ENCODE peak calls at places on chromosomes 1 and 21, in six cellular contexts. C, Q, S, F, R and T are unnamed samples.

GRCh38 chr1:8815582-8816285 is 1.7 kb downstream of the RERE start:
- DNase-seq in C (no peak), Q (no peak), S (peak), F (peak), R (peak), T (no peak)

GRCh38 chr1:112618721-112619517 is at the start of gene ST7L:
- DNase-seq in C (peak), Q (peak), S (peak), F (peak), R (peak), T (peak)

GRCh38 chr1:94864821-94865220 is 44.7 kb downstream of the SLC44A3 start:
- DNase-seq in C (no peak), Q (no peak), S (no peak), F (no peak), R (no peak), T (peak)

GRCh38 chr1:44368471-44369151 is 13.6 kb upstream of the ERI3 start:
- DNase-seq in C (no peak), Q (no peak), S (no peak), F (no peak), R (no peak), T (no peak)

GRCh38 chr1:117359560-117360289 is 7.5 kb upstream of the MAN1A2 start:
- DNase-seq in C (no peak), Q (no peak), S (no peak), F (no peak), R (no peak), T (no peak)

GRCh38 chr1:162993866-162994265 is 75.3 kb upstream of the RGS4 start:
- DNase-seq in C (no peak), Q (no peak), S (no peak), F (no peak), R (no peak), T (no peak)

GRCh38 chr1:188170935-188171334 is 1342.2 kb downstream of the PLA2G4A start:
- DNase-seq in C (no peak), Q (no peak), S (no peak), F (no peak), R (no peak), T (no peak)

GRCh38 chr1:58818991-58819390 is 35.1 kb upstream of the JUN start:
- DNase-seq in C (no peak), Q (no peak), S (no peak), F (no peak), R (no peak), T (no peak)

GRCh38 chr21:35989185-35989735 is 71.1 kb downstream of the SETD4 start:
- DNase-seq in C (no peak), Q (no peak), S (no peak), F (no peak), R (no peak), T (no peak)

GRCh38 chr1:165988817-165989216 is 161.4 kb downstream of the UCK2 start:
- DNase-seq in C (no peak), Q (no peak), S (no peak), F (no peak), R (no peak), T (no peak)

GRCh38 chr1:88878731-88879130 is 12.6 kb downstream of the GTF2B start:
- DNase-seq in C (no peak), Q (no peak), S (no peak), F (no peak), R (no peak), T (no peak)

GRCh38 chr1:151924691-151925587 is 15.6 kb upstream of the THEM4 start:
- DNase-seq in C (no peak), Q (no peak), S (no peak), F (no peak), R (no peak), T (peak)

GRCh38 chr1:90973897-90974798 is 47.7 kb downstream of the ZNF644 start:
- DNase-seq in C (no peak), Q (no peak), S (peak), F (no peak), R (no peak), T (peak)

DNA sequence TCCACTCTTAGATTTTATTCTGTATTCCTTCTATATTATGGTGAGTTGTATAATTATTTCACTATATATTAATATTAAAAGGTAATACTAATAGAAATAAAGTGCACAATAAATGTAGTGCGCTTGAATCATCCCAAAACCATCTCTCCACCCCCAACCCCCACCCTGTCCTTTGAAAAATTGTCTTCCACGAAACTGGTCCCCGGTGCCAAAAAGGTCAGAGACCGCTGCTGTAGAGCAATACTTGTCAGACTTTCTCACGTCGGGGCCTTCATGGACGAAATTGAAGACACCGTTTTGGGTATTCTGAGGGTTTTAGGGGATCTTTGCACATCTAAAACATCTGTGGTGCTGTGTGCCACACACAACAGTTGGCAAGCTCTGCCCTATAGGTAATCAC is 19.6 kb downstream of the DYRK1A start:
- DNase-seq in C (no peak), Q (no peak), S (no peak), F (no peak), R (no peak), T (no peak)
- H3K4me3 ChIP-seq in C (no peak), Q (no peak), S (no peak), F (no peak), R (no peak), T (no peak)

DNA sequence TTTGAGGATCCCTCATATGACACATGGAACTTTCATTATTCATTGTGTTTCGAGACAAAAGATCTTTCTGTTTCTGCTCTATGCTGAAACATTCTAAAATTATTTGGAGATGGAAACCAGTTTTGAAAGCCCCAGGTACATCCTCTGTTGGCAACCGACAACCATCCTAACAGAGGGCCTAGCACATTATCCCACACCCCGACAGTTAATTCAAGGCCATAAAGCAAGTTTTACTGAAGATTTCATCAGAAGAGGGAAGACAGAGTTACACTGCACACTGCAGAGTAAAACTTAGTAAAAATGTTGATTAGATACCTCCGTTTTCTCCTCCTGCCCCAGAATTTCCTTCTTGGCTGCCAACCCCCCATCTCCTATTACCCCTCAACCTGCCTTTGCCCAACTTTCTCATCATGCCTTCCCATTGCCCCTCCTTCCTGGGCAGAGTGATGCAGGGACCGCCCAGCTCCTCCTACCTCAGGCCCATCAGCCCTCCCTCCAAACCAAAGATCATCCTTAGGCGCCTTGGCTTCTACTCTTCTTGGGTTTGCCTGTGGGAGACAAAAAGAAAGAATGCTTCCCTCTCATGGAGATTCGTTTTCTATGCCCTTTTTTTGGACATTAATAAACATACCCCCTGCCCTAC is 52.9 kb upstream of the CITED4 start:
- DNase-seq in C (no peak), Q (no peak), S (no peak), F (no peak), R (no peak), T (no peak)
- H3K4me3 ChIP-seq in C (no peak), Q (no peak), S (no peak), F (no peak), R (no peak), T (no peak)

DNA sequence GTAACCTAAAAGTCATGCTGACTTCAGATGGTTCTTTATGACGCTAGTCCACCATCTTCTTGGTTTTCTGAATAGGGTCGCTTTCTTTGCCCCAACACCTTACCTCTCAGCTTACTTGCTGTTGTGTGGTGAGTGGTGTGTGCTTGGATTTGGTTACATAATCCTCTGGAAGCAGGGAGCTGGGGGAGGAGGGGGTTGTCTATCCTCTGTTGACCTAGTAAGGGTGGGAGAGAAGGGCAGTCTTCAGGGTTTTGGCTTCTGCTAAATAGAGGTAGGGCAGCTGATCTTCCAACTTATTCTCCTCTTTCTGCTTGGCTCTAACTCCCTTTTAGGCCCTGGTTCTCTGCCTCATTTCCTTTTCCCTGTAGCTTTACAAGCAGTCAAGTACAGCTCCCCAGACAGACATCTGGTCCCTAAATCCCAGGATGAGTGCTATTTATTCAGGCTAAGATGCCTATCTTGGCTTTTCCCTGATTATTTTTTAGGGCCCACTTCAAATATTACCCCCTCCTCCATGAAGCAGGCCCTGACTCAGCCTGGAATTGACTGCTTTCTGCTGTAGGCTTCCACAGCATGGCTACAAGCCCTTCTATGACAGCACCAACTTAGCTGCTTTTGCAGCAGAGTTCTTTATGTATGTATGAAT is 6.4 kb upstream of the REN start:
- DNase-seq in C (no peak), Q (no peak), S (no peak), F (no peak), R (no peak), T (no peak)
- H3K4me3 ChIP-seq in C (no peak), Q (no peak), S (no peak), F (no peak), R (no peak), T (no peak)

GRCh38 chr1:47993356-47993755 is 3.8 kb downstream of the TRABD2B start:
- DNase-seq in C (no peak), Q (no peak), S (no peak), F (no peak), R (no peak), T (no peak)
- H3K4me3 ChIP-seq in C (no peak), Q (no peak), S (no peak), F (no peak), R (no peak), T (no peak)

DNA sequence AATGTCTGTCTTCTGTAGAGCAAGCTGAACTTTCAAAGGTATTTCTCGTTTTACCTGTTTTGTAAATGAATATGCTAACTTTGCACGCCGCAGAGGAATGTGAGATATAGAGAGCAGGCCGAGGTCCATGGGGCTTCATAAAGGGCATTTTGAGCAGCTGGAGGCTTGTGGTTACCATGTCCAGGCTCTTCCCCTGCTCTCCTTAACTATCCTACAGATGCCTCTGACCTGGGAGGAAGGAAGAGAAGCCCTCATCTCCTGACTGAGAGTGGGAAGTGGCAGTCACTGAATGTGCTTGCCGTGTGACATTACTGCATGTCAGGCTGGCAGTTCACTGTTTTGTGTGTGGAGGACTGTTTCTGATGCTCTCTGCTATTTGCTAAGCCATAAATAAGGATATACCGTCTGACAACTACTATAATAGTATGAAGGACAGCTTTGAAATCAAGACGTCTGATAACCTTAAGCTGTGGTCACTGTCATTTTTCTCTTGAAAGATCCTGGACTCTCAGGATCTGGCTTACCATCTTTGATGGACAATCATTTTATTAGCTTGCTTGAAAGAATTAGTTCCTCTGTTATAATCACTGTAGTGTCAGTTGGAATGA is 92.2 kb downstream of the DYRK1A start:
- DNase-seq in C (no peak), Q (no peak), S (no peak), F (no peak), R (no peak), T (no peak)
- H3K4me3 ChIP-seq in C (no peak), Q (no peak), S (no peak), F (no peak), R (no peak), T (no peak)

GRCh38 chr1:212470059-212470458 is 37.3 kb downstream of the NENF start:
- DNase-seq in C (no peak), Q (peak), S (peak), F (peak), R (no peak), T (peak)
- H3K4me3 ChIP-seq in C (no peak), Q (no peak), S (no peak), F (no peak), R (no peak), T (no peak)

DNA sequence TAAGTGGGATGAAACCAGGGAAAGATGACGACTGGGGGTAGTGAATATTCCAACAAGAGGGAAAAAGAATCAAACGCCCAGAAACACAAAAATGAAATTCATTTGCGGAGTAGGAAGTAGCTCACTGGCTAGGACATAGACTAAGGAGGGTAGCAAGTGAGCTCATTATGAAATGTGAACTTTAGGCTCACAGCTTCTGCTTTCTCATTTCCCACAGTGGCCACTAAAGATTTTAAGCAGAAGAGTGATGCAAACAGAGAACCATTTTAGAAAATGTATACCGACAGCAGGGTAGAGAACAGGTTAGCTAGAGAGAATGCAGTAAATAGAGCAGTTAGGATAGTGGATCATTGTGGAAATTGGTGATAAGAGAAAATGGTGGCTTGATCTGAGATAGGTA is 3.5 kb downstream of the CD48 start:
- DNase-seq in C (no peak), Q (no peak), S (no peak), F (no peak), R (peak), T (no peak)
- H3K4me3 ChIP-seq in C (peak), Q (no peak), S (no peak), F (peak), R (peak), T (no peak)